ENCODE peak calls at places on chromosomes 16 and 17, in four cellular contexts. W, S, J and I are unnamed samples.

GRCh38 chr17:42819939-42820535 is 4.0 kb downstream of the BECN1 start:
- DNase-seq in J (peak), S (peak), W (peak), I (peak)

GRCh38 chr16:4426021-4426684 is 485 bp downstream of the DNAJA3 start:
- DNase-seq in S (no peak), W (peak), J (peak), I (peak)

GRCh38 chr17:75856062-75856681 is 1.0 kb upstream of the WBP2 start:
- DNase-seq in S (no peak), J (peak), W (peak), I (no peak)

GRCh38 chr17:11241611-11242226 is 706 bp downstream of the SHISA6 start:
- DNase-seq in W (no peak), S (no peak), J (no peak), I (no peak)

GRCh38 chr17:77836557-77837041 is 121.9 kb upstream of the TNRC6C start:
- DNase-seq in W (no peak), S (no peak), J (peak), I (no peak)

GRCh38 chr17:45146616-45147101 is 1.6 kb upstream of the HEXIM1 start:
- DNase-seq in J (peak), W (peak), S (no peak), I (no peak)

GRCh38 chr16:4606354-4606753 is 8.3 kb downstream of the UBALD1 start:
- DNase-seq in W (no peak), J (no peak), S (no peak), I (no peak)

GRCh38 chr16:53892155-53892554 is 188.2 kb downstream of the FTO start:
- DNase-seq in W (peak), S (no peak), J (peak), I (peak)

GRCh38 chr16:19488213-19488640 is 33.7 kb downstream of the GDE1 start:
- DNase-seq in W (no peak), S (no peak), J (no peak), I (no peak)

GRCh38 chr16:87581867-87582220 is 20.5 kb upstream of the JPH3 start:
- DNase-seq in W (no peak), J (peak), S (no peak), I (no peak)

GRCh38 chr17:49108318-49108717 is 24.3 kb upstream of the B4GALNT2 start:
- DNase-seq in W (no peak), J (peak), S (no peak), I (no peak)

GRCh38 chr16:19757026-19757425 is 39.0 kb downstream of the IQCK start:
- DNase-seq in W (no peak), S (no peak), J (peak), I (no peak)

GRCh38 chr16:2028620-2029220 is 2.0 kb downstream of the NHERF2 start:
- DNase-seq in W (no peak), J (no peak), S (no peak), I (no peak)

GRCh38 chr17:78132086-78132676 is 1.6 kb downstream of the TMC8 start:
- DNase-seq in J (no peak), S (peak), W (peak), I (peak)

GRCh38 chr17:83162035-83162745 is 82.8 kb downstream of the METRNL start:
- DNase-seq in J (no peak), S (no peak), W (no peak), I (no peak)

GRCh38 chr16:11251525-11252481 is 4.2 kb downstream of the SOCS1 start:
- DNase-seq in S (peak), J (peak), W (no peak), I (peak)

GRCh38 chr17:45265823-45266222 is 3.9 kb upstream of the SPATA32 start:
- DNase-seq in J (peak), W (no peak), S (no peak), I (no peak)

GRCh38 chr17:29619251-29619650 is 3.5 kb downstream of the CORO6 start:
- DNase-seq in W (peak), J (peak), S (no peak), I (no peak)

GRCh38 chr16:54030451-54030850 is 256.1 kb downstream of the IRX3 start:
- DNase-seq in W (no peak), S (no peak), J (no peak), I (no peak)

GRCh38 chr17:48577946-48578615 is at the start of gene HOXB4:
- DNase-seq in S (peak), W (peak), J (peak), I (peak)

GRCh38 chr16:67542464-67542863 is 13.8 kb downstream of the RIPOR1 start:
- DNase-seq in W (peak), S (peak), J (peak), I (peak)

GRCh38 chr17:79758260-79758659 is 19.7 kb upstream of the CBX2 start:
- DNase-seq in S (no peak), J (no peak), W (no peak), I (no peak)

GRCh38 chr17:66357037-66357436 is 54.6 kb downstream of the PRKCA start:
- DNase-seq in S (no peak), W (no peak), J (peak), I (no peak)

GRCh38 chr17:71283486-71283885 is 837.3 kb upstream of the SOX9 start:
- DNase-seq in J (no peak), S (no peak), W (no peak), I (no peak)

GRCh38 chr16:84585886-84586285 is 32.0 kb downstream of the COTL1 start:
- DNase-seq in S (no peak), J (no peak), W (peak), I (no peak)

GRCh38 chr16:54280751-54281150 is 5.8 kb downstream of the IRX3 start:
- DNase-seq in W (no peak), S (no peak), J (peak), I (no peak)

GRCh38 chr17:81546906-81547613 is 5.1 kb downstream of the FAAP100 start:
- DNase-seq in J (no peak), S (no peak), W (no peak), I (no peak)

GRCh38 chr16:86874141-86874540 is 295.8 kb downstream of the FOXL1 start:
- DNase-seq in W (peak), J (peak), S (no peak), I (peak)

GRCh38 chr17:64148699-64149098 is 18.8 kb upstream of the ERN1 start:
- DNase-seq in W (peak), J (peak), S (no peak), I (no peak)

GRCh38 chr17:45973099-45973838 is 25.8 kb upstream of the STH start:
- DNase-seq in W (no peak), J (no peak), S (no peak), I (no peak)

DNA sequence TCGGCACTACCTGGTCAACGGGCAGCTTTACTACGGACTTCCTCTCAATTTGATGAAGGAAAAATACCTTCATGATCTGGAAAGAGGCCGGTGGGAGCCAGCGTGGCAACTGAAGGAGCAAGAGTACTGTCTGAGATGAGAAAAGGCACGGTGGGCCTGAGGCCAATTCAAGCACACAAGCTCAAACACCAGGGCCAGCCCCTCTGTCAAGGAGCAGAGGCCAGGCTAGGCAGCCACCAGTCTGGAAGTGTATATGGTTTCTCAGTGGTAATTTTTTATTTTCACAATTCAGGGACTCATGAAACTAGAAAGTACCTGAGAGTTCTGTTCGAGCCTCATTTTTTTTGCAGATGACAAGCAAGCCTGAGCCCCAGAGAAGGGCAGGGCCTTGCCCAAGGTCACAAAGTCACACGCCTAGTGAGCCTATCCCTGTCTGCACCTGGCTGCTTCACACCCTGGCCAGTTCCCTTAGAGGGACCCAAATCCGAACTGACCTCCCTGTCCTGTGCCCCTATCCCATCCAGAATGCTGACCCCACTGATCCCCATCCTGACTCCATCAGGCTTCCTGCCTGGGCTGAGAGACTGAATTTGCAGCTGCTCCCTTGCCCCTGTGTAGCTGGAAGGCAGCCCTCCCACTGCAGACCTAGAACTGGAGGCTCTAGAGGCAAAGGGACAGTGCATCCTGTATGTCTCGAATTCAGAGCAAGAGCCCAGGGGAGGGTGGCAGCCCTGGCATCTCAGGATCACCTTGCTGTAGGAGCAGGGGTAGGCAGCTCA is 4.8 kb upstream of the TBX2 start:
- DNase-seq in W (no peak), S (no peak), J (no peak), I (no peak)
- H3K4me3 ChIP-seq in W (no peak), S (no peak), J (no peak), I (no peak)

GRCh38 chr17:68011199-68011665 is 15.0 kb upstream of the C17orf58 start:
- DNase-seq in W (peak), S (peak), J (peak), I (no peak)
- H3K4me3 ChIP-seq in W (peak), S (no peak), J (no peak), I (peak)

GRCh38 chr17:44112284-44113280 is 10.9 kb downstream of the HDAC5 start:
- DNase-seq in W (no peak), J (no peak), S (no peak), I (no peak)
- H3K4me3 ChIP-seq in W (no peak), J (no peak), S (no peak), I (no peak)

DNA sequence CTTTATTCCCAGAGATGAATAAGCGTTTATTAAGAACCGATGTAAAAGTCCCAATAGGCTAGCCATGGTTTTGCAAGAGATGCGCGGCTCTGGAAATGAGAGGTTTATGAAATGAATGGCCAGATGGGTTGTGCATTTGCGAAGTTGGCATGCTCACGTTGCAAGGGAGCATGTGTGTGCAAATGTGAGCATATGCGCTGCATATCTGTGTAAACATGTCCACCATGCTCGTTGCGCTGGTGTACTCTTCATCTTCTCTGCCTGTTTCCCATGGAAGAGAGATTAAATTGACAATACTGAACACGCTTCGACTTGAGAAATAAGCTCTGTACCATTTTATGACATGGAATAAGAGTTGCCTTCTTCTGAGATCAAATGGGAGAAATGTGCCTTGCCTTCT is 848.5 kb upstream of the RBFOX1 start:
- DNase-seq in S (no peak), W (no peak), J (no peak), I (no peak)
- H3K4me3 ChIP-seq in S (no peak), W (no peak), J (no peak), I (no peak)

GRCh38 chr17:8806206-8807069 is 7.3 kb upstream of the MFSD6L start:
- DNase-seq in W (no peak), S (no peak), J (no peak), I (no peak)
- H3K4me3 ChIP-seq in W (no peak), S (no peak), J (no peak), I (no peak)

DNA sequence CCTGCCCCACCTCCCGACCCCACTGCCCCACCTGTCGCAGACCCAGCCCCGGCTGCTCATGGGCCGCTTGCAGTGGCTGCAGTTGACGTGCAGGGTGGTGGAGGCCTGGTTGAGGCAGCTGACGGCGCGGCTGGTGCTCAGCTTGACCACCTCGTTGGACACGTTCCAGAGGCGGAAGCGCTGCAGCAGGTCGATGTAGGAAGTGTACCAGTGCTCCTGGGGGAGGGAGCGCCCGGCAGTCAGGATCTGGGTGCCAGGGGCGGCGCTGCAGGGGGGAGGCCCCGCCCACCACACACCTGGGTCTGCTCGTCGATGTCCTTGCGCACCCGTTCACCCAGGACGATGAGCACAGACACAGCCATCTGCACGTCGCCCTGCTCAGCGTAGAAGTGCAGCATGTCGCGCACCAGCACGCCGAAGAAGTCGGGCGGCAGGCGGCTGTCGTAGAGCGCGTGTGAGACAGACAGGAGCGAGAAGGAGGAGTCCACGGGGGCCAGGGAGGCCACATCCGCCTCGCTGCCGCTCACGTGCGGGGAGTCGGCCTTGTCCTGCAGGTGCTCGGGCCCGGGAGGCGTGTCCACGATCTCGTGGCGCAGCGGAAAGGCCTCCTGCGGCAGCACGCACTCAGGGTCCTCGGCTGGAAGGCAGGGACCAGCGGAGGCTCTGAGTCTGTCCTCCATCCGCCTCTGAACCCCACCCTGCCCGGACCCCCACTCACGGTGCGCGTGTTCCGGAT is 995 bp upstream of the JMJD8 start:
- DNase-seq in J (no peak), S (no peak), W (no peak), I (no peak)
- H3K4me3 ChIP-seq in J (no peak), S (no peak), W (no peak), I (no peak)

DNA sequence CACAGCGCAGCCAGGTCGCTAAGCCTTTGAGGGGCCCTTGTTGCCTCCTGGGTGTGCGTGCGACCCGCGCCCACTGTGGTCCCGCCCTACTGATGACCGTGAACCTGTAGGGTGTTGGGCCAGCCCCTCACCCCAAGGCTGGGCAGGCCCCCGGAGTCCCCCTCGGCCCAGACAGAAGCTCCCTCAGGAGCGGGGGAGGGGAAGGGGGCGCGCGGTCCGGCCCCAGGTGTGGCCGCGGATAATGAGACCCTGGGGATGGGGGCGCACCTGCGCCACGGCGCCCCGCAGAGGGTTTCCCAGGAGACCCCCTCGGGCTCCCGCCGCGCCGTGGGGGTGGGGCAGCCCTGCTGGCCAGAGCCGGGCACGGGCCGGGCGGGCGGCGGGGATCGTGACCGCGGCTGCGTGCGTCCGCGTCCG is 378 bp upstream of the ARHGDIG start:
- DNase-seq in J (no peak), S (no peak), W (no peak), I (no peak)
- H3K4me3 ChIP-seq in J (peak), S (no peak), W (no peak), I (no peak)

DNA sequence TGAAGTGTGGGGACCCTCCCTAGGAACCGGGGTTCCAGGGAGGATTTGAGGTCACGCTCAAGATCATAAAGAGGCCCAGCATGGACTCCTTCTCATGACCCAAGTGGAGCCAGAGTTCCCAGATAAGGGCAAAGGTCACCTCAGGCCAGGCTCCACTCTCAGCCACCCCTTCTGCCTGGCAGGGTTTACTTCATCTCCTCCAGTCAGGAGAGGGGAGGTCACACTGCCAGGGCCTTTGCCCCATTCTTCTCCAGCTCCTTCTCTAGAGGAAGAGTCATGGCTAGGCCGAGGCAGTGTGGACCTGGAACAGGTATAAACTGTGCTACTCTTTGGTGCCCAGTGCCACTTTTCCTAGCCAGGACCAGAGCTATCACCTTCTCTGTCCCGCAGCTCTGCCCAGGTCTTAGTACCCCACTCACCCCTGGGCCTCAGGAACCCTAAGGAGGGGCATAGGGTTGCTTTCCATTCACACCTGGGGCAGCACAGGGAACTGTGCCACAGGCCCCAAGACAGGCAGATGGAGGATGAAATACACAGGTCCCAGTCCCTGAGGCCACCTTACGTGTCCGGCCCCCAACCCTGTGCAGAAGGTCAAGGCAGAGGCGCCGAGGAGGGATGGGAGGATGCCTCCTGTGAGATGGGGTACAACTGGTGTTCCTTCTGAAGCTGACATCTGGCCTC is 877 bp upstream of the ACSF2 start:
- DNase-seq in S (no peak), W (no peak), J (no peak), I (no peak)
- H3K4me3 ChIP-seq in S (peak), W (peak), J (peak), I (peak)